ENCODE peak calls at places on chromosomes 7 and 10, in nine cellular contexts. R, I, Y, J, W, P, Q, D and H are unnamed samples.
A peak's percentile ranks its signal among the peaks of the same experiment; 100 is the strongest.

GRCh38 chr7:129433823-129434171 is 435 bp upstream of the STRIP2 start:
- DNase-seq in R (peak; percentile 1), I (peak; percentile 4), Y (no peak), J (peak; percentile 88), W (no peak), P (no peak), Q (no peak), D (no peak), H (no peak)

GRCh38 chr10:104559935-104560334 is 81.2 kb upstream of the SORCS3 start:
- DNase-seq in R (no peak), I (no peak), Y (no peak), J (no peak), W (no peak), P (no peak), Q (no peak), D (no peak), H (peak; percentile 31)

GRCh38 chr7:3174515-3175318 is 126.3 kb upstream of the SDK1 start:
- DNase-seq in R (no peak), I (no peak), Y (no peak), J (no peak), W (no peak), P (peak; percentile 16), Q (no peak), D (no peak), H (no peak)

GRCh38 chr7:116400526-116400925 is 99.0 kb upstream of the CAV2 start:
- DNase-seq in R (no peak), I (no peak), Y (no peak), J (no peak), W (no peak), P (no peak), Q (no peak), D (no peak), H (no peak)

GRCh38 chr7:1487466-1487865 is 16.7 kb downstream of the INTS1 start:
- DNase-seq in R (no peak), I (no peak), Y (no peak), J (no peak), W (no peak), P (no peak), Q (no peak), D (no peak), H (no peak)

GRCh38 chr10:89241491-89242339 is 9.9 kb downstream of the LIPA start:
- DNase-seq in R (no peak), I (peak; percentile 58), Y (peak; percentile 77), J (no peak), W (no peak), P (no peak), Q (no peak), D (no peak), H (no peak)

GRCh38 chr10:9621216-9621615 is 1396.5 kb upstream of the CELF2 start:
- DNase-seq in R (no peak), I (no peak), Y (no peak), J (no peak), W (no peak), P (no peak), Q (no peak), D (no peak), H (no peak)

GRCh38 chr10:6140141-6140841 is 51.5 kb downstream of the RBM17 start:
- DNase-seq in R (no peak), I (no peak), Y (no peak), J (peak; percentile 59), W (no peak), P (no peak), Q (no peak), D (no peak), H (no peak)

GRCh38 chr7:31082017-31082416 is 29.9 kb downstream of the ADCYAP1R1 start:
- DNase-seq in R (no peak), I (no peak), Y (no peak), J (no peak), W (peak; percentile 17), P (no peak), Q (no peak), D (no peak), H (no peak)

GRCh38 chr7:2488272-2488645 is 12.1 kb upstream of the GRIFIN start:
- DNase-seq in R (no peak), I (peak; percentile 64), Y (no peak), J (no peak), W (peak; percentile 87), P (peak; percentile 81), Q (no peak), D (no peak), H (no peak)

GRCh38 chr7:128123291-128124037 is 92.2 kb upstream of the LRRC4 start:
- DNase-seq in R (no peak), I (no peak), Y (no peak), J (peak; percentile 53), W (no peak), P (no peak), Q (no peak), D (no peak), H (no peak)

GRCh38 chr10:132257271-132257670 is 50.5 kb downstream of the STK32C start:
- DNase-seq in R (no peak), I (no peak), Y (no peak), J (no peak), W (no peak), P (no peak), Q (no peak), D (peak; percentile 25), H (no peak)

GRCh38 chr7:115008465-115009114 is 86.7 kb downstream of the MDFIC start:
- DNase-seq in R (no peak), I (peak; percentile 77), Y (no peak), J (no peak), W (peak; percentile 86), P (peak; percentile 77), Q (no peak), D (peak; percentile 72), H (no peak)

GRCh38 chr7:112060625-112061024 is 145.6 kb downstream of the DOCK4 start:
- DNase-seq in R (no peak), I (no peak), Y (no peak), J (no peak), W (no peak), P (no peak), Q (no peak), D (no peak), H (no peak)

GRCh38 chr7:121931149-121931922 is 58.4 kb downstream of the PTPRZ1 start:
- DNase-seq in R (no peak), I (no peak), Y (no peak), J (no peak), W (no peak), P (no peak), Q (no peak), D (no peak), H (no peak)

DNA sequence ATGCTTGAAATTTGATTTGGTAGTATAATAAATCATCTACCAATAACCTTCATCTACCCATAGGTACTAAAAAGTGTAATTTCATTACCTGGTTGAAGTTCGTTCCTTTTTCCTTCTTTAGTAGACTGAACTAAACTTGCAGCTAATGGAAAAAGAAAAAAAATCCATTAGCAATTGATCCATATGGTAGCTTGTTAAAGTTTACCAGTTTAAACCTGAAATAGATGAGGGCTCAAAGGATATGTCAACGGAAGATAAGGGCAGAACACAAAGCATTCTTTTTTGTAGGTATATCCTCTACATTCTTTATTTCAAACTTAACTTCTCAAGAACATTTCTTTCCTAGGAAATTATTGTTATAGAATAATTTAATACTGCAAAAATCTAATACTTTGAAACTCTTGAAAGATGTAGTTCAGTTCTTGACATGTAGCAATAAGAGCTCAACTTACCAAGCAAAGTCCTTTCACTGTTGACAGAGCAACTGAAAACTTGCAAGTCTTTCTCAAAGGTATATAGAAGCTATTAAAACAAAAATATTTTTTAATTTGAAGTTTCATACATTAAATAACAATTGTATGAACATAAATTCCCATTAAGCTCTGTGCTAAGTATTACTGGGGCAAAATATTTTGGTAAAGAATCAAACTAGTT is 19.1 kb downstream of the GSAP start:
- DNase-seq in R (no peak), I (no peak), Y (no peak), J (no peak), W (no peak), P (no peak), Q (no peak), D (no peak), H (no peak)
- H3K27ac ChIP-seq in R (no peak overlapping the region), I (no peak overlapping the region), Y (no peak overlapping the region), J (no peak overlapping the region), W (no peak overlapping the region), P (no peak overlapping the region), Q (no peak overlapping the region), D (no peak overlapping the region), H (no peak overlapping the region)

DNA sequence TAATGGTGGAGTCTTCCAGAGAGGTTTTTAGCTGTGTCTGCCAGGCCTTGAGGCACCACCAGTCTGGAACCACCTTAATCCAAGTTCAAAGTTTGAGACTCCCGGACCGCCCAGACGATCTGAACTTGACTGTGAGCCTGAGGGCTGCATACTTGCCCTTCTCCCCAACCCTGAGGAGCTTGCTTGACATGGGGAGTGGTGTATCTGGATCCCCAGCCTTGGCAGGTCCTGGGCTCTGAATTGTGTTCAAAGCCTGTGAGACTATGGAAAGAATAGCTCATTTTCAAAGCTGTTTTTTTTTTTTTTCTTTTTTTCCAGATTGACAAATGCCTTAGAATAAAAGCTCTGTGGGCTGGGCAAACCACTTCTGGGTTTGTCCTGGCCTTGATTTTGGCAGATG is 22.3 kb upstream of the CAMK1D start:
- DNase-seq in R (no peak), I (no peak), Y (no peak), J (no peak), W (no peak), P (no peak), Q (no peak), D (no peak), H (no peak)
- H3K27ac ChIP-seq in R (no peak overlapping the region), I (no peak overlapping the region), Y (no peak overlapping the region), J (no peak overlapping the region), W (no peak overlapping the region), P (no peak overlapping the region), Q (no peak overlapping the region), D (no peak overlapping the region), H (no peak overlapping the region)

GRCh38 chr10:102497545-102497944 is 5.0 kb downstream of the ACTR1A start:
- DNase-seq in R (no peak), I (no peak), Y (no peak), J (no peak), W (no peak), P (no peak), Q (no peak), D (no peak), H (no peak)

GRCh38 chr10:102492344-102492939 is 10.1 kb downstream of the ACTR1A start:
- DNase-seq in R (no peak), I (no peak), Y (no peak), J (no peak), W (peak; percentile 44), P (peak; percentile 9), Q (no peak), D (no peak), H (no peak)

GRCh38 chr10:102492983-102493382 is 9.5 kb downstream of the ACTR1A start:
- DNase-seq in R (no peak), I (no peak), Y (no peak), J (no peak), W (peak; percentile 75), P (peak; percentile 12), Q (no peak), D (no peak), H (no peak)

GRCh38 chr10:102491136-102491535 is 11.4 kb downstream of the ACTR1A start:
- DNase-seq in R (no peak), I (no peak), Y (no peak), J (no peak), W (peak; percentile 53), P (no peak), Q (no peak), D (no peak), H (no peak)

GRCh38 chr10:102493771-102494170 is 8.7 kb downstream of the ACTR1A start:
- DNase-seq in R (no peak), I (no peak), Y (no peak), J (no peak), W (no peak), P (no peak), Q (no peak), D (no peak), H (no peak)
- H3K27ac ChIP-seq in R (no peak overlapping the region), I (no peak overlapping the region), Y (no peak overlapping the region), J (no peak overlapping the region), W (peak overlapping the region; percentile 84), P (no peak overlapping the region), Q (no peak overlapping the region), D (no peak overlapping the region), H (peak overlapping the region; percentile 46)

GRCh38 chr10:11684717-11685645 is 57.2 kb upstream of the ECHDC3 start:
- DNase-seq in R (peak; percentile 42), I (peak; percentile 43), Y (peak; percentile 89), J (no peak), W (peak; percentile 66), P (peak; percentile 87), Q (peak; percentile 52), D (peak; percentile 84), H (peak; percentile 14)
- H3K27ac ChIP-seq in R (peak overlapping the region; percentile 79), I (peak overlapping the region; percentile 64), Y (peak overlapping the region; percentile 91), J (no peak overlapping the region), W (peak overlapping the region; percentile 74), P (no peak overlapping the region), Q (peak overlapping the region; percentile 88), D (peak overlapping the region; percentile 66), H (peak overlapping the region; percentile 76)